ENCODE peak calls at places on chromosomes 1 and 21, in four cellular contexts. Y is K562, C is GM12878, P is H1. Q is an unnamed sample.

GRCh38 chr1:35488346-35488745 is 68.9 kb downstream of the KIAA0319L start:
- DNase-seq in P (no peak), Y (no peak), C (no peak), Q (no peak)

GRCh38 chr1:198686069-198686728 is 47.4 kb downstream of the PTPRC start:
- DNase-seq in P (no peak), Y (no peak), C (no peak), Q (peak)

GRCh38 chr1:223105568-223105967 is 37.5 kb downstream of the TLR5 start:
- DNase-seq in Y (no peak), C (no peak), P (no peak), Q (no peak)

GRCh38 chr1:2556277-2557145 is at the start of gene TNFRSF14:
- DNase-seq in C (no peak), Y (no peak), P (no peak), Q (no peak)

GRCh38 chr1:54287176-54287650 is 87.2 kb downstream of the MRPL37 start:
- DNase-seq in Y (peak), P (no peak), C (no peak), Q (no peak)

GRCh38 chr1:12142891-12143630 is 23.7 kb upstream of the TNFRSF1B start:
- DNase-seq in C (no peak), P (no peak), Y (no peak), Q (no peak)

GRCh38 chr1:26138974-26139558 is 19.8 kb upstream of the FAM110D start:
- DNase-seq in P (no peak), Y (peak), C (no peak), Q (no peak)

GRCh38 chr1:182328591-182328990 is 63.0 kb downstream of the GLUL start:
- DNase-seq in P (no peak), C (no peak), Y (no peak), Q (no peak)

GRCh38 chr1:57024855-57025254 is 59.0 kb upstream of the C8B start:
- DNase-seq in C (no peak), P (no peak), Y (no peak), Q (no peak)

GRCh38 chr1:116842654-116843053 is 67.1 kb upstream of the PTGFRN start:
- DNase-seq in Y (peak), P (no peak), C (no peak), Q (no peak)

GRCh38 chr1:241834733-241835377 is 13.1 kb upstream of the EXO1 start:
- DNase-seq in P (no peak), C (no peak), Y (peak), Q (peak)

GRCh38 chr1:31683997-31684396 is 19.8 kb downstream of the COL16A1 start:
- DNase-seq in P (no peak), C (no peak), Y (peak), Q (no peak)

GRCh38 chr1:171788696-171789095 is 7.2 kb downstream of the METTL13 start:
- DNase-seq in Y (no peak), P (no peak), C (no peak), Q (no peak)

GRCh38 chr1:16318544-16318943 is 33.7 kb downstream of the FBXO42 start:
- DNase-seq in C (no peak), Y (no peak), P (no peak), Q (no peak)

GRCh38 chr1:115198938-115199337 is 109.6 kb upstream of the TSPAN2 start:
- DNase-seq in C (no peak), Y (no peak), P (no peak), Q (no peak)

GRCh38 chr1:56522680-56523079 is 56.7 kb downstream of the PLPP3 start:
- DNase-seq in C (no peak), Y (no peak), P (no peak), Q (no peak)

GRCh38 chr1:214328770-214329455 is 48.0 kb downstream of the SMYD2 start:
- DNase-seq in Y (peak), P (peak), C (peak), Q (peak)

GRCh38 chr1:230155021-230155420 is 88.0 kb downstream of the GALNT2 start:
- DNase-seq in Y (no peak), C (no peak), P (no peak), Q (no peak)

GRCh38 chr1:109821221-109821669 is 57.5 kb upstream of the EPS8L3 start:
- DNase-seq in Y (peak), C (no peak), P (no peak), Q (no peak)

GRCh38 chr1:78033797-78034172 is 12.0 kb upstream of the GIPC2 start:
- DNase-seq in C (no peak), Y (no peak), P (no peak), Q (no peak)

GRCh38 chr21:31557421-31557955 is 102.0 kb upstream of the SOD1 start:
- DNase-seq in C (no peak), P (no peak), Y (no peak), Q (no peak)

GRCh38 chr1:20349561-20349960 is 58.9 kb downstream of the VWA5B1 start:
- DNase-seq in Y (no peak), P (no peak), C (no peak), Q (no peak)

GRCh38 chr1:29893806-29894205 is 657.5 kb downstream of the PTPRU start:
- DNase-seq in Y (no peak), P (no peak), C (no peak), Q (no peak)

GRCh38 chr1:47938556-47938955 is 58.6 kb downstream of the TRABD2B start:
- DNase-seq in P (no peak), Y (no peak), C (no peak), Q (no peak)

GRCh38 chr1:35807614-35808375 is at the start of gene AGO4:
- DNase-seq in P (no peak), C (no peak), Y (peak), Q (no peak)

GRCh38 chr1:18448889-18449288 is 31.8 kb upstream of the KLHDC7A start:
- DNase-seq in P (no peak), C (no peak), Y (no peak), Q (no peak)

GRCh38 chr1:199041173-199041914 is 402.5 kb downstream of the PTPRC start:
- DNase-seq in P (no peak), Y (no peak), C (peak), Q (no peak)

DNA sequence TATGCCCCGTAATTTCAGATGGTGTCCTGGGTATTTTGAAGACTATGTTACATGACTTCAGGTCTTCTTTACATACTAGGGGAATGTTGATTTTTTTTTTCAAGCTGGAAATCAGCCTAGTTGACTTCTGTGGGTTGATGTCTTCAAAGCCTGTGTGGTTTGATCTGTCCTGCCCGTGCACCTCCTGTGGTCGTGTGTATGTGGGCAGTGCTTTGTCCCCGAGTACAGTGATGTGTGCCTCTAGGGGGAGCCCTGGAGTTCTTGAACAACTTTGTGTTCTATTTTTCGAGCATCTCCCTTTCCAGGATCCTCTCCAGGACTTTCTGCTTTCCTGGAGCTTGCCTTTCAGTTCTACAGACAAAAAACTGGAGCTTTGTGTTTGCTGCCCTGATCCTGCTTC is 28.9 kb downstream of the OBSCN start:
- DNase-seq in C (no peak), P (no peak), Y (peak), Q (peak)
- TF ChIP-seq EGR1 in C (no peak), P (no peak), Y (no peak), Q (no peak)

GRCh38 chr1:167056529-167057296 is 33.5 kb downstream of the GPA33 start:
- DNase-seq in C (no peak), Y (no peak), P (no peak), Q (peak)
- TF ChIP-seq EGR1 in C (no peak), Y (no peak), P (no peak), Q (no peak)

GRCh38 chr1:44296794-44297193 is 58.3 kb downstream of the ERI3 start:
- DNase-seq in C (no peak), Y (no peak), P (no peak), Q (no peak)

GRCh38 chr1:44296067-44296466 is 59.0 kb downstream of the ERI3 start:
- DNase-seq in C (no peak), P (no peak), Y (no peak), Q (no peak)

GRCh38 chr1:44293761-44294315 is 61.2 kb downstream of the ERI3 start:
- DNase-seq in Y (no peak), P (no peak), C (no peak), Q (no peak)

GRCh38 chr1:44292641-44293040 is 62.4 kb downstream of the ERI3 start:
- DNase-seq in Y (no peak), C (no peak), P (no peak), Q (no peak)

DNA sequence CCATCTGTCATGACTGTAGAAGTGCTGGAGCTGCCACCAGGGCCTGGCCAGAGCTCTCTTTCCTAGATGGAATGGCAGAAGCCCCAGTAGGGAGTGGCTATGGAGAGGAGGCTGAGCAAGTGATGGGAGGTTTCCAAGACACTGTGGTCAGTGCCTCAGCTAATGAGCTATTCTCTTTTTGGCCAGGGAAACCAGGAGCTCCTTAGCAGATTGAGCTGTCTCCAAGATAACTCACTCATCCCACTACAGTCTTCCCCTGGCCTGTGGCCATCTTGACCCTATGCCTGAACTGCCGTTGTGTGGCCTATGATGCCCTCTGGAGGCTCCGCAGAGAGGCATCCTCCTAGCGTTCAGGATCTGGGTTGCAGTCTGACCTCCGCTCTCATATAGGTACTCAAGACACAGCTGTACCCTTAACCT is 60.5 kb downstream of the ERI3 start:
- DNase-seq in P (no peak), Y (peak), C (no peak), Q (peak)
- TF ChIP-seq EGR1 in P (no peak), Y (no peak), C (no peak), Q (no peak)

GRCh38 chr1:33378976-33379375 is 51.9 kb downstream of the PHC2 start:
- DNase-seq in Y (no peak), C (peak), P (no peak), Q (no peak)
- TF ChIP-seq EGR1 in Y (no peak), C (no peak), P (no peak), Q (no peak)

GRCh38 chr1:89262643-89263042 is 10.0 kb downstream of the GBP5 start:
- DNase-seq in P (no peak), Y (no peak), C (no peak), Q (no peak)
- TF ChIP-seq EGR1 in P (no peak), Y (no peak), C (no peak), Q (no peak)

GRCh38 chr1:201459775-201460174 is 9.2 kb downstream of the PHLDA3 start:
- DNase-seq in Y (no peak), C (no peak), P (no peak), Q (no peak)

GRCh38 chr1:201461193-201461657 is 7.8 kb downstream of the PHLDA3 start:
- DNase-seq in P (no peak), Y (peak), C (no peak), Q (peak)

GRCh38 chr1:201463071-201463552 is 5.9 kb downstream of the PHLDA3 start:
- DNase-seq in Y (peak), C (no peak), P (no peak), Q (no peak)

GRCh38 chr1:201460783-201461182 is 8.2 kb downstream of the PHLDA3 start:
- DNase-seq in Y (no peak), C (no peak), P (no peak), Q (no peak)

GRCh38 chr1:201461783-201462441 is 7.1 kb downstream of the PHLDA3 start:
- DNase-seq in P (no peak), Y (peak), C (no peak), Q (peak)
- TF ChIP-seq EGR1 in P (no peak), Y (no peak), C (no peak), Q (no peak)

GRCh38 chr1:82994866-82995370 is 1004.0 kb downstream of the TTLL7 start:
- DNase-seq in P (no peak), C (no peak), Y (no peak), Q (no peak)
- TF ChIP-seq EGR1 in P (no peak), C (no peak), Y (no peak), Q (no peak)

GRCh38 chr1:24364975-24365678 is 46.0 kb downstream of the GRHL3 start:
- DNase-seq in Y (peak), P (no peak), C (peak), Q (peak)
- TF ChIP-seq EGR1 in Y (no peak), P (no peak), C (no peak), Q (no peak)

GRCh38 chr1:152878042-152878441 is at the start of gene SMCP:
- DNase-seq in C (no peak), Y (peak), P (no peak), Q (no peak)
- TF ChIP-seq EGR1 in C (no peak), Y (no peak), P (no peak), Q (no peak)